ENCODE peak calls at places on chromosome X, in six cellular contexts. G is left ventricle myocardium inferior; M is tibial artery; K is CD4-positive, alpha-beta memory T cell; Q is neuronal stem cell; L is SJSA1. H is an unnamed sample. For H3K4me1, the result is how much of the 10 kb centered on the place peaks cover.

GRCh38 chrX:110302975-110303374 is 14.9 kb downstream of the AMMECR1 start:
- DNase-seq in L (no peak), Q (no peak), M (no peak), K (no peak), G (no peak), H (no peak)

GRCh38 chrX:31435592-31435991 is 363.8 kb upstream of the FTHL17 start:
- DNase-seq in K (no peak), M (no peak), L (no peak), Q (peak), G (peak), H (no peak)

GRCh38 chrX:13180807-13181206 is 136.4 kb upstream of the FAM9C start:
- DNase-seq in Q (no peak), K (no peak), M (no peak), G (no peak), L (no peak), H (no peak)

GRCh38 chrX:40169193-40170086 is 71.7 kb upstream of the BCOR start:
- DNase-seq in G (no peak), Q (no peak), M (no peak), L (peak), K (peak), H (peak)

GRCh38 chrX:47637546-47638195 is 7.9 kb upstream of the CFP start:
- DNase-seq in M (peak), G (peak), Q (no peak), L (no peak), K (peak), H (peak)

GRCh38 chrX:73913580-73913979 is 350.6 kb downstream of the CHIC1 start:
- DNase-seq in K (no peak), M (no peak), G (no peak), Q (no peak), L (no peak), H (no peak)

GRCh38 chrX:130170752-130171445 is 863 bp upstream of the RAB33A start:
- DNase-seq in M (no peak), L (no peak), K (peak), Q (peak), G (peak), H (peak)

GRCh38 chrX:34528081-34528480 is 129.0 kb downstream of the TMEM47 start:
- DNase-seq in G (no peak), K (no peak), L (no peak), M (no peak), Q (no peak), H (no peak)

GRCh38 chrX:143571521-143571920 is 54.2 kb upstream of the SPANXN3 start:
- DNase-seq in M (no peak), G (no peak), L (no peak), Q (no peak), K (no peak), H (no peak)

GRCh38 chrX:39856472-39857121 is 241.2 kb downstream of the BCOR start:
- DNase-seq in G (no peak), Q (no peak), K (no peak), L (no peak), M (no peak), H (no peak)

GRCh38 chrX:72247206-72247944 is 8.5 kb upstream of the ERCC6L start:
- DNase-seq in Q (no peak), K (no peak), G (no peak), M (no peak), L (no peak), H (no peak)

GRCh38 chrX:68504237-68504636 is 5.4 kb downstream of the YIPF6 start:
- DNase-seq in M (no peak), Q (no peak), G (no peak), K (no peak), L (no peak), H (no peak)

GRCh38 chrX:24153175-24153795 is 3.8 kb downstream of the ZFX start:
- DNase-seq in K (peak), L (no peak), G (no peak), M (no peak), Q (no peak), H (peak)

GRCh38 chrX:108126661-108127060 is 35.1 kb downstream of the ATG4A start:
- DNase-seq in L (no peak), G (no peak), K (no peak), M (no peak), Q (no peak), H (no peak)

GRCh38 chrX:134998246-134998645 is 7.5 kb downstream of the SMIM10 start:
- DNase-seq in Q (no peak), L (no peak), M (no peak), G (no peak), K (no peak), H (no peak)

GRCh38 chrX:153333271-153333670 is 682 bp upstream of the ZNF275 start:
- DNase-seq in K (no peak), G (no peak), M (no peak), L (no peak), Q (no peak), H (no peak)

GRCh38 chrX:16491461-16491860 is 158.5 kb upstream of the S100G start:
- DNase-seq in M (no peak), L (no peak), K (no peak), Q (no peak), G (no peak), H (no peak)

GRCh38 chrX:55716937-55717336 is 612 bp upstream of the RRAGB start:
- DNase-seq in K (no peak), Q (no peak), L (no peak), G (no peak), M (no peak), H (no peak)

GRCh38 chrX:114075073-114075673 is 508.7 kb upstream of the HTR2C start:
- DNase-seq in K (no peak), G (no peak), Q (no peak), L (no peak), M (no peak), H (no peak)

GRCh38 chrX:119045884-119046283 is 26.9 kb upstream of the CT47C1 start:
- DNase-seq in G (no peak), Q (no peak), L (no peak), K (no peak), M (no peak), H (no peak)

GRCh38 chrX:68112321-68112720 is 321.0 kb downstream of the OPHN1 start:
- DNase-seq in M (no peak), K (no peak), L (no peak), G (no peak), Q (no peak), H (no peak)

GRCh38 chrX:107676559-107677378 is 48.5 kb downstream of the PRPS1 start:
- DNase-seq in M (peak), K (peak), L (peak), Q (no peak), G (peak), H (peak)

GRCh38 chrX:143476751-143477150 is 40.5 kb downstream of the SPANXN3 start:
- DNase-seq in M (no peak), Q (no peak), G (no peak), K (no peak), L (no peak), H (no peak)

GRCh38 chrX:7110821-7111276 is 36.7 kb upstream of the STS start:
- DNase-seq in Q (no peak), M (no peak), L (no peak), G (no peak), K (no peak), H (no peak)

GRCh38 chrX:56794404-56794803 is 65.4 kb downstream of the NBDY start:
- DNase-seq in K (no peak), G (no peak), L (no peak), Q (no peak), M (no peak), H (no peak)

GRCh38 chrX:72216973-72217372 is 21.9 kb downstream of the ERCC6L start:
- DNase-seq in Q (no peak), L (no peak), G (no peak), M (no peak), K (no peak), H (no peak)

GRCh38 chrX:101407167-101407747 is 468 bp downstream of the GLA start:
- DNase-seq in K (no peak), G (no peak), Q (no peak), M (no peak), L (no peak), H (no peak)

GRCh38 chrX:10634681-10635161 is 14.3 kb upstream of the MID1 start:
- DNase-seq in G (no peak), Q (no peak), K (no peak), L (peak), M (no peak), H (no peak)

GRCh38 chrX:109959356-109959871 is 43.5 kb upstream of the TMEM164 start:
- DNase-seq in M (no peak), Q (no peak), L (no peak), G (no peak), K (no peak), H (no peak)

GRCh38 chrX:68735266-68735665 is 87.8 kb downstream of the STARD8 start:
- DNase-seq in L (no peak), K (no peak), M (no peak), Q (no peak), G (no peak), H (no peak)

DNA sequence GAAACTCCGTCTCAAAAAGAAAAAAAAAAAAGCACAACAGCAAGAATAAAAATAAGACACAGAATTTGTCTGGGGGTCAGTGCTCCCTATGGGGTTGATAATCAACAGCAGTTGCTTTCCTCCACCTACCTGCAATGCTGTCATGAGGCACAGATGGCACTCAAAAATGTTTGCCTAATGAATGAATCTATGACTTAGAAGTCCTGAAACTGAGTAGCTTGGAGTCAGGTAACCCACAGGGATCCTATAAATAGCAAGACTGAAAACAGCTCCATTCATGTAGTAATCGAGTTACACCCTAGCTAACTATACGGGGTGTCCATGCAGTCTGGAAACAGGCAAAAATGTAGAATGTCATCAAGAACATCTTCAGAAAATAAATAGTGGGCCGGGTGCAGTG is 19.8 kb upstream of the DDX3X start:
- DNase-seq in G (no peak), L (no peak), Q (no peak), K (no peak), M (no peak), H (no peak)
- H3K27ac ChIP-seq in G (no peak), L (no peak), Q (no peak), K (no peak), M (no peak), H (no peak)

GRCh38 chrX:17861496-17862011 is 456 bp upstream of the RAI2 start:
- DNase-seq in L (no peak), G (no peak), Q (no peak), K (no peak), M (no peak), H (no peak)
- H3K4me3 ChIP-seq in L (no peak), G (peak), Q (peak), K (no peak), M (peak), H (no peak)

GRCh38 chrX:45709381-45709780 is 508.7 kb upstream of the DIPK2B start:
- DNase-seq in Q (no peak), L (no peak), K (no peak), M (no peak), G (no peak), H (no peak)

GRCh38 chrX:45710081-45710801 is 509.6 kb upstream of the DIPK2B start:
- DNase-seq in Q (no peak), M (no peak), K (no peak), L (peak), G (no peak), H (no peak)

GRCh38 chrX:45714864-45715263 is 514.2 kb upstream of the DIPK2B start:
- DNase-seq in G (no peak), K (no peak), M (peak), Q (no peak), L (no peak), H (no peak)

GRCh38 chrX:45711231-45711630 is 510.6 kb upstream of the DIPK2B start:
- DNase-seq in K (no peak), L (peak), G (no peak), Q (no peak), M (no peak), H (no peak)

GRCh38 chrX:45712067-45712466 is 511.4 kb upstream of the DIPK2B start:
- DNase-seq in G (no peak), L (no peak), M (no peak), Q (no peak), K (no peak), H (no peak)
- H3K4me1 ChIP-seq in G (under half), L (half or more), M (under half), Q (under half), K (under half), H (under half)

DNA sequence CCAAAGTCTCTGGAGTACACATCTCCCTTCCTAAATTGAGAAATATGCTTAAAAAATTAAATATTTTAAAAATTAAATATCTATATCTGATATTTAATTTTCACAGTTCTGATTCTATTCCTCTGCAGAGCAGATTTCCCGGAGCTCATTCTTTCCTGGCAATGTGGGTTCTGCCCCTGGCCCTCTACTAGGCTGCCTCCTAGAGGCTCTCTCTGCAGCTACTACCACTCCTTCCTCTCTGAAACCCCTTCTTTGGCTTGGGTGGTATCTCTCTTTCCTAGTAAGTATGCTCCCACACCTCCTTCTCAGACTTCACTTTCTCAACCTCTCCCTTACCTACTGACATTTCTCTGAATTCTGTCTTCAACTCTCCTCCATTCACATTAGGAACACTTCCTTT is 45.3 kb downstream of the RPGR start:
- DNase-seq in G (peak), Q (no peak), L (no peak), M (no peak), K (no peak), H (no peak)
- H3K27ac ChIP-seq in G (no peak), Q (no peak), L (no peak), M (no peak), K (no peak), H (no peak)

GRCh38 chrX:53282313-53282712 is 929 bp upstream of the IQSEC2 start:
- DNase-seq in Q (no peak), L (no peak), K (no peak), G (no peak), M (no peak), H (no peak)

GRCh38 chrX:53280316-53280702 is 1.1 kb downstream of the IQSEC2 start:
- DNase-seq in L (no peak), Q (no peak), G (no peak), M (no peak), K (no peak), H (no peak)

GRCh38 chrX:53281321-53281822 is at the start of gene IQSEC2:
- DNase-seq in L (peak), K (no peak), M (peak), Q (no peak), G (peak), H (peak)

GRCh38 chrX:53280703-53281320 is 572 bp downstream of the IQSEC2 start:
- DNase-seq in M (peak), Q (no peak), G (peak), L (no peak), K (no peak), H (peak)

GRCh38 chrX:53279296-53280237 is 1.8 kb downstream of the IQSEC2 start:
- DNase-seq in K (no peak), G (no peak), Q (no peak), L (no peak), M (no peak), H (no peak)
- H3K4me3 ChIP-seq in K (no peak), G (peak), Q (no peak), L (no peak), M (no peak), H (peak)

GRCh38 chrX:22060451-22060940 is 28.4 kb downstream of the PHEX start:
- DNase-seq in Q (no peak), L (no peak), G (no peak), M (no peak), K (no peak), H (no peak)
- H3K4me1 ChIP-seq in Q (under half), L (under half), G (under half), M (under half), K (under half), H (under half)